ENCODE peak calls at places on chromosome 19, in four cellular contexts. One of them, this sample, is unnamed.

GRCh38 chr19:2578391-2578826 is 102.5 kb downstream of the GADD45B start:
- DNase-seq in T47D: peak
- DNase-seq in AG10803: peak
- DNase-seq in SK-N-DZ: no peak
- DNase-seq in this sample: peak

GRCh38 chr19:36203293-36203692 is 11.2 kb downstream of the ZNF565 start:
- DNase-seq in T47D: no peak
- DNase-seq in AG10803: no peak
- DNase-seq in SK-N-DZ: no peak
- DNase-seq in this sample: no peak

GRCh38 chr19:41426952-41427646 is at the start of gene B3GNT8:
- DNase-seq in T47D: no peak
- DNase-seq in AG10803: peak
- DNase-seq in SK-N-DZ: peak
- DNase-seq in this sample: peak

GRCh38 chr19:50387868-50388245 is 3.7 kb downstream of the POLD1 start:
- DNase-seq in T47D: no peak
- DNase-seq in AG10803: no peak
- DNase-seq in SK-N-DZ: no peak
- DNase-seq in this sample: no peak

GRCh38 chr19:56333506-56333905 is 18.9 kb upstream of the ZSCAN5A start:
- DNase-seq in T47D: peak
- DNase-seq in AG10803: peak
- DNase-seq in SK-N-DZ: peak
- DNase-seq in this sample: peak

GRCh38 chr19:39093761-39094160 is 9.6 kb downstream of the ACP7 start:
- DNase-seq in T47D: no peak
- DNase-seq in AG10803: peak
- DNase-seq in SK-N-DZ: no peak
- DNase-seq in this sample: peak

GRCh38 chr19:51318687-51319675 is 7.5 kb downstream of the IGLON5 start:
- DNase-seq in T47D: no peak
- DNase-seq in AG10803: no peak
- DNase-seq in SK-N-DZ: no peak
- DNase-seq in this sample: no peak

GRCh38 chr19:13953021-13953531 is 767 bp downstream of the DCAF15 start:
- DNase-seq in T47D: peak
- DNase-seq in AG10803: peak
- DNase-seq in SK-N-DZ: no peak
- DNase-seq in this sample: peak

GRCh38 chr19:34282611-34283519 is 28.5 kb downstream of the GARRE1 start:
- DNase-seq in T47D: no peak
- DNase-seq in AG10803: no peak
- DNase-seq in SK-N-DZ: no peak
- DNase-seq in this sample: peak

GRCh38 chr19:48964205-48965032 is 690 bp upstream of the FTL start:
- DNase-seq in T47D: no peak
- DNase-seq in AG10803: peak
- DNase-seq in SK-N-DZ: peak
- DNase-seq in this sample: peak

GRCh38 chr19:40605201-40605971 is 4.2 kb downstream of the LTBP4 start:
- DNase-seq in T47D: peak
- DNase-seq in AG10803: peak
- DNase-seq in SK-N-DZ: no peak
- DNase-seq in this sample: peak

GRCh38 chr19:47230122-47230920 is 678 bp downstream of the BBC3 start:
- DNase-seq in T47D: no peak
- DNase-seq in AG10803: peak
- DNase-seq in SK-N-DZ: no peak
- DNase-seq in this sample: no peak

GRCh38 chr19:2549701-2550191 is 73.8 kb downstream of the GADD45B start:
- DNase-seq in T47D: no peak
- DNase-seq in AG10803: peak
- DNase-seq in SK-N-DZ: no peak
- DNase-seq in this sample: peak

GRCh38 chr19:2239771-2240770 is 3.4 kb downstream of the SF3A2 start:
- DNase-seq in T47D: no peak
- DNase-seq in AG10803: peak
- DNase-seq in SK-N-DZ: no peak
- DNase-seq in this sample: peak

GRCh38 chr19:42114412-42114811 is 17.8 kb downstream of the POU2F2 start:
- DNase-seq in T47D: no peak
- DNase-seq in AG10803: no peak
- DNase-seq in SK-N-DZ: peak
- DNase-seq in this sample: peak

GRCh38 chr19:47124937-47125668 is 5.5 kb upstream of the SAE1 start:
- DNase-seq in T47D: no peak
- DNase-seq in AG10803: peak
- DNase-seq in SK-N-DZ: peak
- DNase-seq in this sample: peak

GRCh38 chr19:16252459-16253205 is 54.9 kb downstream of the AP1M1 start:
- DNase-seq in T47D: no peak
- DNase-seq in AG10803: no peak
- DNase-seq in SK-N-DZ: no peak
- DNase-seq in this sample: no peak